ENCODE peak calls at places on chromosomes 1 and 21, in seven cellular contexts. Z is glomerular endothelial cell; R is anterior cingulate cortex; M is activated CD4-positive, alpha-beta T cell treated with anti-CD3 and anti-CD28 coated beads, Interleukin-2, amount 10 ng/mL, durations not matched to agents 7 days and 5 days; H is HEK293T; F is right cardiac atrium; W is KG1. G is an unnamed sample.
A peak's percentile ranks its signal among the peaks of the same experiment; 100 is the strongest.

GRCh38 chr1:110383311-110383990 is 7.4 kb downstream of the SLC16A4 start:
- DNase-seq in R (no peak), F (no peak), M (peak; percentile 10), W (no peak), H (no peak), Z (no peak), G (no peak)

GRCh38 chr21:34548782-34549376 is 36.9 kb upstream of the KCNE1 start:
- DNase-seq in H (no peak), R (no peak), Z (no peak), F (no peak), W (no peak), M (no peak), G (no peak)

GRCh38 chr1:8133657-8134430 is 107.7 kb upstream of the ERRFI1 start:
- DNase-seq in F (peak; percentile 73), H (no peak), M (no peak), R (no peak), Z (no peak), W (no peak), G (peak; percentile 29)

GRCh38 chr1:225919906-225920305 is 4.1 kb downstream of the PYCR2 start:
- DNase-seq in H (no peak), W (no peak), F (peak; percentile 77), Z (no peak), R (peak; percentile 70), M (no peak), G (peak; percentile 79)

GRCh38 chr1:54811739-54812655 is 10.9 kb upstream of the TTC22 start:
- DNase-seq in W (no peak), Z (no peak), F (no peak), M (no peak), R (no peak), H (no peak), G (no peak)

GRCh38 chr21:45986316-45987051 is 4.9 kb downstream of the COL6A1 start:
- DNase-seq in F (no peak), H (no peak), M (no peak), Z (no peak), R (no peak), W (no peak), G (no peak)

GRCh38 chr1:151942882-151943281 is 33.6 kb upstream of the THEM4 start:
- DNase-seq in W (no peak), H (no peak), F (no peak), M (no peak), R (no peak), Z (no peak), G (no peak)

GRCh38 chr1:227490478-227490877 is 72.9 kb upstream of the ZNF678 start:
- DNase-seq in Z (no peak), H (peak; percentile 2), F (no peak), M (no peak), W (no peak), R (no peak), G (no peak)

GRCh38 chr1:218666263-218666662 is 321.1 kb downstream of the TGFB2 start:
- DNase-seq in W (no peak), R (no peak), Z (no peak), F (no peak), M (no peak), H (no peak), G (no peak)

GRCh38 chr1:8571200-8571984 is 246.0 kb downstream of the RERE start:
- DNase-seq in F (no peak), H (no peak), M (no peak), W (no peak), Z (peak; percentile 47), R (no peak), G (peak; percentile 56)

GRCh38 chr1:178486100-178487069 is 10.4 kb downstream of the CLEC20A start:
- DNase-seq in M (no peak), F (no peak), R (no peak), H (no peak), W (no peak), Z (no peak), G (no peak)

GRCh38 chr1:177571485-177572076 is 398.3 kb downstream of the SEC16B start:
- DNase-seq in Z (no peak), H (no peak), R (no peak), W (no peak), F (no peak), M (no peak), G (no peak)

GRCh38 chr21:45019887-45020537 is 54.4 kb upstream of the ADARB1 start:
- DNase-seq in R (no peak), M (no peak), F (no peak), Z (no peak), H (no peak), W (no peak), G (no peak)

GRCh38 chr1:43205671-43206070 is 33.5 kb downstream of the CFAP57 start:
- DNase-seq in W (no peak), F (no peak), M (no peak), H (no peak), R (no peak), Z (no peak), G (no peak)

G was measured in pulmonary artery endothelial cell.